ENCODE peak calls at places on chromosome 15, in four cellular contexts. I is T-helper 9 cell; L is pons; S is CD8-positive, alpha-beta T cell. K is an unnamed sample.

GRCh38 chr15:70584838-70585706 is 178.3 kb downstream of the UACA start:
- DNase-seq in I (peak), L (no peak), S (peak), K (no peak)

GRCh38 chr15:101652783-101653430 is 726 bp upstream of the TM2D3 start:
- DNase-seq in I (no peak), L (no peak), S (no peak), K (peak)

GRCh38 chr15:56832125-56832524 is 86.3 kb upstream of the TCF12 start:
- DNase-seq in I (no peak), L (peak), S (no peak), K (peak)

GRCh38 chr15:78072080-78072892 is 5.2 kb downstream of the TBC1D2B start:
- DNase-seq in I (no peak), L (peak), S (no peak), K (peak)

GRCh38 chr15:41967506-41968206 is 4.7 kb downstream of the EHD4 start:
- DNase-seq in I (no peak), L (peak), S (no peak), K (peak)

GRCh38 chr15:58165661-58166060 is 27.5 kb downstream of the AQP9 start:
- DNase-seq in I (no peak), L (peak), S (no peak), K (peak)

GRCh38 chr15:67133738-67134576 is 68.6 kb downstream of the SMAD3 start:
- DNase-seq in I (peak), L (no peak), S (peak), K (peak)

GRCh38 chr15:73870700-73871408 is 2.5 kb upstream of the TBC1D21 start:
- DNase-seq in I (no peak), L (no peak), S (no peak), K (peak)

GRCh38 chr15:75647370-75648155 is at the start of gene SNX33:
- DNase-seq in I (peak), L (peak), S (no peak), K (peak)

GRCh38 chr15:79054350-79054749 is 36.2 kb downstream of the RASGRF1 start:
- DNase-seq in I (no peak), L (no peak), S (no peak), K (no peak)

GRCh38 chr15:78768096-78768495 is 43.2 kb downstream of the ADAMTS7 start:
- DNase-seq in I (no peak), L (no peak), S (no peak), K (no peak)

GRCh38 chr15:64004582-64004981 is 41.7 kb downstream of the DAPK2 start:
- DNase-seq in I (no peak), L (no peak), S (no peak), K (peak)

GRCh38 chr15:34717729-34718128 is 37.1 kb downstream of the GJD2 start:
- DNase-seq in I (no peak), L (no peak), S (no peak), K (no peak)

GRCh38 chr15:37873336-37873735 is 61.1 kb upstream of the TMCO5A start:
- DNase-seq in I (no peak), L (no peak), S (no peak), K (peak)

GRCh38 chr15:98776607-98777281 is 128.4 kb downstream of the IGF1R start:
- DNase-seq in I (no peak), L (no peak), S (no peak), K (peak)

GRCh38 chr15:51493892-51494291 is 128.7 kb downstream of the DMXL2 start:
- DNase-seq in I (no peak), L (no peak), S (no peak), K (no peak)

GRCh38 chr15:39127151-39127815 is 453.6 kb upstream of the THBS1 start:
- DNase-seq in I (no peak), L (no peak), S (no peak), K (peak)

GRCh38 chr15:91336691-91337090 is 236.6 kb downstream of the SV2B start:
- DNase-seq in I (no peak), L (no peak), S (no peak), K (no peak)

GRCh38 chr15:55289011-55289572 is 521 bp downstream of the RAB27A start:
- DNase-seq in I (peak), L (no peak), S (no peak), K (peak)